ENCODE peak calls at places on chromosomes 3 and 15, in five cellular contexts. I, M, U, C and S are unnamed samples.

GRCh38 chr15:29134239-29134638 is 135.4 kb downstream of the NSMCE3 start:
- DNase-seq in I (no peak), M (no peak), U (peak; percentile 65), C (no peak), S (no peak)

GRCh38 chr15:97566957-97567356 is 393.5 kb upstream of the ARRDC4 start:
- DNase-seq in I (no peak), M (peak; percentile 97), U (no peak), C (no peak), S (no peak)

GRCh38 chr3:170037463-170038433 is at the start of gene GPR160:
- DNase-seq in I (peak; percentile 20), M (peak; percentile 26), U (peak; percentile 93), C (peak; percentile 73), S (peak; percentile 64)

GRCh38 chr3:152564454-152564853 is 270.5 kb upstream of the P2RY1 start:
- DNase-seq in I (no peak), M (no peak), U (no peak), C (no peak), S (no peak)

GRCh38 chr15:31302029-31302657 is 24.5 kb upstream of the KLF13 start:
- DNase-seq in I (no peak), M (no peak), U (no peak), C (no peak), S (no peak)

GRCh38 chr3:31620656-31621055 is 87.9 kb downstream of the STT3B start:
- DNase-seq in I (no peak), M (no peak), U (no peak), C (no peak), S (no peak)

GRCh38 chr3:52428151-52429005 is 16.5 kb downstream of the SEMA3G start:
- DNase-seq in I (peak; percentile 63), M (peak; percentile 85), U (peak; percentile 68), C (peak; percentile 50), S (peak; percentile 29)

GRCh38 chr3:152444029-152444641 is 175.4 kb downstream of the MBNL1 start:
- DNase-seq in I (no peak), M (peak; percentile 80), U (no peak), C (peak; percentile 63), S (no peak)

GRCh38 chr3:29693863-29694262 is 413.0 kb downstream of the RBMS3 start:
- DNase-seq in I (no peak), M (peak; percentile 78), U (no peak), C (peak; percentile 81), S (no peak)

GRCh38 chr3:4670352-4670751 is 177.2 kb downstream of the ITPR1 start:
- DNase-seq in I (no peak), M (no peak), U (no peak), C (no peak), S (no peak)

GRCh38 chr15:67746022-67746421 is 79.3 kb upstream of the SKOR1 start:
- DNase-seq in I (no peak), M (no peak), U (no peak), C (no peak), S (no peak)

GRCh38 chr3:30467596-30468238 is 138.7 kb upstream of the TGFBR2 start:
- DNase-seq in I (no peak), M (no peak), U (no peak), C (no peak), S (no peak)

GRCh38 chr3:112519424-112520001 is 20.2 kb upstream of the BTLA start:
- DNase-seq in I (no peak), M (peak; percentile 79), U (no peak), C (peak; percentile 53), S (peak; percentile 74)

GRCh38 chr3:53238051-53238850 is 17.6 kb downstream of the TKT start:
- DNase-seq in I (no peak), M (peak; percentile 98), U (no peak), C (peak; percentile 94), S (no peak)

GRCh38 chr15:33107950-33108349 is 86.6 kb downstream of the FMN1 start:
- DNase-seq in I (no peak), M (no peak), U (no peak), C (no peak), S (no peak)